ENCODE peak calls at places on chromosome 12, in seven cellular contexts. N, T, F, D, C, O and G are unnamed samples.

GRCh38 chr12:5904441-5904840 is 40.6 kb downstream of the ANO2 start:
- DNase-seq in N (no peak), T (no peak), F (no peak), D (no peak), C (no peak), O (no peak), G (no peak)

GRCh38 chr12:108798551-108799221 is 58.7 kb downstream of the SSH1 start:
- DNase-seq in N (no peak), T (no peak), F (peak; percentile 64), D (no peak), C (no peak), O (no peak), G (no peak)

GRCh38 chr12:132404956-132405741 is 75.8 kb upstream of the GALNT9 start:
- DNase-seq in N (no peak), T (no peak), F (no peak), D (no peak), C (no peak), O (no peak), G (no peak)

GRCh38 chr12:8037046-8037663 is 4.6 kb downstream of the FOXJ2 start:
- DNase-seq in N (no peak), T (no peak), F (no peak), D (no peak), C (no peak), O (no peak), G (no peak)

GRCh38 chr12:127149226-127149964 is 1117.6 kb upstream of the TMEM132C start:
- DNase-seq in N (no peak), T (no peak), F (peak; percentile 96), D (no peak), C (no peak), O (no peak), G (no peak)

GRCh38 chr12:25013061-25013460 is 64.2 kb upstream of the BCAT1 start:
- DNase-seq in N (no peak), T (no peak), F (no peak), D (no peak), C (no peak), O (no peak), G (no peak)

GRCh38 chr12:32490801-32491200 is 91.4 kb downstream of the FGD4 start:
- DNase-seq in N (no peak), T (no peak), F (no peak), D (no peak), C (no peak), O (no peak), G (no peak)

GRCh38 chr12:71063087-71063486 is 94.7 kb downstream of the TSPAN8 start:
- DNase-seq in N (no peak), T (no peak), F (no peak), D (no peak), C (no peak), O (no peak), G (no peak)

GRCh38 chr12:531951-532585 is 72.3 kb downstream of the B4GALNT3 start:
- DNase-seq in N (no peak), T (no peak), F (peak; percentile 69), D (no peak), C (no peak), O (no peak), G (no peak)

GRCh38 chr12:111757361-111758119 is 9.2 kb upstream of the ALDH2 start:
- DNase-seq in N (no peak), T (no peak), F (peak; percentile 65), D (no peak), C (no peak), O (no peak), G (no peak)

GRCh38 chr12:124484526-124484953 is 82.9 kb downstream of the NCOR2 start:
- DNase-seq in N (no peak), T (no peak), F (no peak), D (peak; percentile 15), C (no peak), O (no peak), G (no peak)

GRCh38 chr12:12757121-12757520 is 28.3 kb upstream of the APOLD1 start:
- DNase-seq in N (no peak), T (peak; percentile 29), F (no peak), D (no peak), C (no peak), O (no peak), G (no peak)

GRCh38 chr12:99063182-99063581 is 418.1 kb downstream of the APAF1 start:
- DNase-seq in N (no peak), T (no peak), F (no peak), D (no peak), C (no peak), O (no peak), G (no peak)

GRCh38 chr12:27244680-27245005 is 557 bp downstream of the STK38L start:
- DNase-seq in N (no peak), T (no peak), F (peak; percentile 55), D (no peak), C (no peak), O (no peak), G (no peak)

GRCh38 chr12:24960222-24960855 is 11.4 kb upstream of the BCAT1 start:
- DNase-seq in N (no peak), T (peak; percentile 47), F (peak; percentile 47), D (peak; percentile 50), C (no peak), O (no peak), G (no peak)

GRCh38 chr12:131494741-131495524 is 216.0 kb upstream of the SFSWAP start:
- DNase-seq in N (no peak), T (no peak), F (no peak), D (no peak), C (no peak), O (no peak), G (no peak)

GRCh38 chr12:42332301-42332894 is 6.4 kb downstream of the PPHLN1 start:
- DNase-seq in N (no peak), T (peak; percentile 64), F (peak; percentile 48), D (no peak), C (peak; percentile 33), O (no peak), G (no peak)

GRCh38 chr12:79409562-79409961 is 281.2 kb downstream of the PAWR start:
- DNase-seq in N (no peak), T (peak; percentile 32), F (peak; percentile 86), D (no peak), C (no peak), O (no peak), G (no peak)

GRCh38 chr12:113700943-113701342 is 229.3 kb upstream of the LHX5 start:
- DNase-seq in N (no peak), T (no peak), F (peak; percentile 53), D (no peak), C (no peak), O (no peak), G (no peak)

GRCh38 chr12:12646483-12647072 is 34.9 kb downstream of the CREBL2 start:
- DNase-seq in N (no peak), T (no peak), F (no peak), D (no peak), C (no peak), O (no peak), G (no peak)

GRCh38 chr12:10220398-10221077 is 7.9 kb downstream of the GABARAPL1 start:
- DNase-seq in N (no peak), T (no peak), F (peak; percentile 73), D (no peak), C (no peak), O (no peak), G (no peak)

GRCh38 chr12:132146772-132147422 is 2.6 kb downstream of the NOC4L start:
- DNase-seq in N (no peak), T (no peak), F (no peak), D (no peak), C (no peak), O (no peak), G (no peak)

GRCh38 chr12:12025799-12026386 is 44.8 kb upstream of the BCL2L14 start:
- DNase-seq in N (no peak), T (no peak), F (no peak), D (no peak), C (no peak), O (no peak), G (no peak)

GRCh38 chr12:47943492-47944359 is 19.7 kb upstream of the TMEM106C start:
- DNase-seq in N (no peak), T (no peak), F (no peak), D (no peak), C (no peak), O (no peak), G (no peak)

GRCh38 chr12:78540621-78541336 is 323.8 kb upstream of the SYT1 start:
- DNase-seq in N (no peak), T (no peak), F (peak; percentile 12), D (no peak), C (no peak), O (no peak), G (no peak)

GRCh38 chr12:12927211-12928079 is 24.5 kb downstream of the GPRC5D start:
- DNase-seq in N (peak; percentile 56), T (peak; percentile 79), F (peak; percentile 41), D (peak; percentile 58), C (no peak), O (no peak), G (peak; percentile 50)

GRCh38 chr12:88578274-88578673 is 2.0 kb downstream of the KITLG start:
- DNase-seq in N (no peak), T (peak; percentile 20), F (no peak), D (no peak), C (no peak), O (no peak), G (no peak)

GRCh38 chr12:12450043-12450451 is 93.2 kb downstream of the BORCS5 start:
- DNase-seq in N (no peak), T (no peak), F (no peak), D (no peak), C (no peak), O (no peak), G (no peak)

GRCh38 chr12:22039361-22039760 is 6.7 kb upstream of the CMAS start:
- DNase-seq in N (no peak), T (no peak), F (no peak), D (no peak), C (no peak), O (no peak), G (no peak)

GRCh38 chr12:116381744-116382455 is 104.4 kb upstream of the MED13L start:
- DNase-seq in N (no peak), T (peak; percentile 78), F (peak; percentile 98), D (no peak), C (no peak), O (no peak), G (no peak)

GRCh38 chr12:70319632-70320031 is 46.5 kb upstream of the KCNMB4 start:
- DNase-seq in N (no peak), T (no peak), F (no peak), D (no peak), C (no peak), O (no peak), G (no peak)

GRCh38 chr12:81095470-81096232 is 17.8 kb downstream of the ACSS3 start:
- DNase-seq in N (no peak), T (no peak), F (no peak), D (no peak), C (no peak), O (no peak), G (no peak)

GRCh38 chr12:65330341-65330740 is 51.9 kb downstream of the MSRB3 start:
- DNase-seq in N (no peak), T (peak; percentile 85), F (no peak), D (no peak), C (no peak), O (no peak), G (no peak)

GRCh38 chr12:6345319-6346071 is 3.6 kb upstream of the TNFRSF1A start:
- DNase-seq in N (peak; percentile 83), T (no peak), F (peak; percentile 88), D (peak; percentile 41), C (peak; percentile 30), O (no peak), G (peak; percentile 53)

GRCh38 chr12:2242816-2243215 is 190.0 kb downstream of the CACNA1C start:
- DNase-seq in N (no peak), T (no peak), F (no peak), D (no peak), C (no peak), O (no peak), G (no peak)

GRCh38 chr12:68611094-68611818 is 557 bp downstream of the RAP1B start:
- DNase-seq in N (no peak), T (peak; percentile 82), F (peak; percentile 82), D (peak; percentile 50), C (peak; percentile 33), O (no peak), G (no peak)

GRCh38 chr12:127485528-127485927 is 781.4 kb upstream of the TMEM132C start:
- DNase-seq in N (no peak), T (no peak), F (peak; percentile 86), D (peak; percentile 9), C (no peak), O (no peak), G (no peak)

GRCh38 chr12:5586201-5586600 is 154.3 kb downstream of the NTF3 start:
- DNase-seq in N (no peak), T (no peak), F (peak; percentile 75), D (no peak), C (no peak), O (no peak), G (peak; percentile 10)